ENCODE peak calls at places on chromosomes 6 and 20, in eight cellular contexts. V, B, Y, C, Q, R, J and F are unnamed samples.

GRCh38 chr6:7249946-7250643 is 62.9 kb downstream of the SSR1 start:
- DNase-seq in V (no peak), B (no peak), Y (no peak), C (no peak), Q (no peak), R (no peak), J (no peak), F (no peak)

GRCh38 chr6:51489133-51489532 is 598.3 kb downstream of the PKHD1 start:
- DNase-seq in V (no peak), B (no peak), Y (no peak), C (no peak), Q (no peak), R (no peak), J (no peak), F (no peak)

GRCh38 chr6:106783631-106784566 is 154.5 kb downstream of the QRSL1 start:
- DNase-seq in V (no peak), B (no peak), Y (no peak), C (no peak), Q (no peak), R (no peak), J (no peak), F (no peak)

GRCh38 chr6:13453771-13454251 is 33.6 kb downstream of the GFOD1 start:
- DNase-seq in V (no peak), B (no peak), Y (no peak), C (no peak), Q (no peak), R (no peak), J (no peak), F (no peak)

GRCh38 chr6:44177691-44178423 is 19.2 kb downstream of the CAPN11 start:
- DNase-seq in V (no peak), B (no peak), Y (peak; percentile 39), C (peak; percentile 31), Q (no peak), R (peak; percentile 43), J (no peak), F (no peak)

GRCh38 chr6:125904871-125905270 is 51.7 kb upstream of the HINT3 start:
- DNase-seq in V (no peak), B (no peak), Y (no peak), C (no peak), Q (no peak), R (no peak), J (no peak), F (no peak)

GRCh38 chr20:653110-653589 is at the start of gene SRXN1:
- DNase-seq in V (peak; percentile 94), B (peak; percentile 91), Y (peak; percentile 93), C (peak; percentile 93), Q (peak; percentile 91), R (peak; percentile 99), J (peak; percentile 93), F (peak; percentile 70)

GRCh38 chr6:31377029-31377428 is 20.1 kb upstream of the HLA-B start:
- DNase-seq in V (no peak), B (no peak), Y (no peak), C (no peak), Q (no peak), R (no peak), J (no peak), F (no peak)

GRCh38 chr20:53934421-53935352 is 135.7 kb downstream of the BCAS1 start:
- DNase-seq in V (no peak), B (peak; percentile 87), Y (peak; percentile 67), C (no peak), Q (no peak), R (no peak), J (no peak), F (no peak)

GRCh38 chr6:165653196-165653595 is 9.8 kb downstream of the PDE10A start:
- DNase-seq in V (no peak), B (no peak), Y (no peak), C (no peak), Q (no peak), R (peak; percentile 37), J (no peak), F (no peak)

GRCh38 chr6:160293844-160294243 is 35.2 kb upstream of the SLC22A2 start:
- DNase-seq in V (peak; percentile 50), B (no peak), Y (no peak), C (peak; percentile 31), Q (no peak), R (no peak), J (no peak), F (no peak)

GRCh38 chr6:97524846-97525245 is 241.8 kb upstream of the MMS22L start:
- DNase-seq in V (no peak), B (no peak), Y (no peak), C (no peak), Q (no peak), R (no peak), J (no peak), F (no peak)

GRCh38 chr6:113719545-113719944 is 137.6 kb upstream of the MARCKS start:
- DNase-seq in V (no peak), B (no peak), Y (no peak), C (no peak), Q (no peak), R (no peak), J (no peak), F (no peak)

GRCh38 chr6:113719056-113719455 is 138.1 kb upstream of the MARCKS start:
- DNase-seq in V (no peak), B (no peak), Y (no peak), C (peak; percentile 47), Q (no peak), R (no peak), J (no peak), F (no peak)

GRCh38 chr6:113723182-113723581 is 134.0 kb upstream of the MARCKS start:
- DNase-seq in V (no peak), B (no peak), Y (no peak), C (no peak), Q (no peak), R (no peak), J (no peak), F (no peak)

GRCh38 chr6:113713665-113714064 is 143.5 kb upstream of the MARCKS start:
- DNase-seq in V (no peak), B (no peak), Y (no peak), C (no peak), Q (no peak), R (no peak), J (no peak), F (no peak)

DNA sequence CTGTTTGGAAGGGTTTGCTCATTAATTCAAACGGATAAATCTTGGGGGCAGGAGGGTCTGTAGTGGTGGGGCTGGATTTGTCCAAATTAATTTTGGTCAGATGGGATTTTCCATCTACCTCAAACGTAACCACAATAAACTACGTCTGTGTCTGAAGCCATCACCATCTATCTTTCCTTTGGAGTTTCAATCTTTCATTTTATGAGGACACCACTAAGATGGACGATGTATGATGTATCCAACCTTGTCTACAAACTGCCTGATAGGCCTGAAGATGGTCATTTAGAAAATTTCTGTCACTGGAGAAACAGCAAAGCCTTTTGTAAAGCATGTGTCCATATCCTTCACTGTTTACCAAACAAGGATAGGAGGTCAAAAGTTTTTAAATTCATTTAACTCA is 138.6 kb upstream of the MARCKS start:
- DNase-seq in V (no peak), B (no peak), Y (no peak), C (no peak), Q (no peak), R (no peak), J (no peak), F (no peak)
- TF ChIP-seq CTCF in V (no peak), B (no peak), Y (no peak), C (no peak), Q (no peak), R (no peak), J (no peak), F (no peak)

GRCh38 chr20:38343798-38344701 is 2.2 kb upstream of the LBP start:
- DNase-seq in V (no peak), B (no peak), Y (no peak), C (no peak), Q (no peak), R (no peak), J (no peak), F (no peak)

GRCh38 chr20:38343107-38343797 is 3.0 kb upstream of the LBP start:
- DNase-seq in V (peak; percentile 65), B (peak; percentile 61), Y (peak; percentile 77), C (peak; percentile 62), Q (no peak), R (no peak), J (no peak), F (no peak)

GRCh38 chr20:38342196-38342595 is 4.1 kb upstream of the LBP start:
- DNase-seq in V (no peak), B (no peak), Y (no peak), C (no peak), Q (no peak), R (no peak), J (no peak), F (no peak)

GRCh38 chr20:38340693-38341092 is 5.6 kb upstream of the LBP start:
- DNase-seq in V (no peak), B (no peak), Y (no peak), C (no peak), Q (no peak), R (no peak), J (no peak), F (no peak)

DNA sequence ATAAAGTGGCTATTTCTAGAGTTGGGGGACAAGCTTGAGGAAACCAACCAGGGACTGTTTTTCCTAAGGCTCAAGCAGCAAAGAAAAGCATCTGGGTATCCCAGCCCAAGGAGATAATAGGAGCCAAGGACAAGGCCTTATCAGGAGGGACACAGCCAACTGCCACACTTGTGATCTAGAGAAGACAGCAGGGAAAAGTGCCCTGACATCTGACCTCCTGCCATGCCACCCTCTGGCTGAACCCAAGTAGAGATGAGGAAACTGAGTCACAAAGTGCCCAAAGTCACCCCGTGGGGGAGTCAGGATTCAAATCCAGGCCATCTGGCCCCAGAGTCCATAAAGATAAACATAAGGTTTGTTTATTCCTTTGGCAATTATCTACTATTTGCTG is 3.6 kb upstream of the LBP start:
- DNase-seq in V (no peak), B (peak; percentile 40), Y (no peak), C (no peak), Q (no peak), R (no peak), J (no peak), F (no peak)
- H3K27ac ChIP-seq in V (no peak overlapping the region), B (peak overlapping the region; percentile 71), Y (no peak overlapping the region), C (peak overlapping the region; percentile 26), Q (no peak overlapping the region), R (no peak overlapping the region), J (no peak overlapping the region), F (no peak overlapping the region)

GRCh38 chr6:169479783-169480495 is 221.9 kb downstream of the WDR27 start:
- DNase-seq in V (no peak), B (no peak), Y (no peak), C (no peak), Q (no peak), R (no peak), J (no peak), F (no peak)
- H3K9me3 ChIP-seq in V (peaks cover 40% of the 10 kb centered on the region), B (no peaks in the 10 kb centered on the region), Y (no peaks in the 10 kb centered on the region), C (peaks cover 4% of the 10 kb centered on the region), Q (no peaks in the 10 kb centered on the region), R (peaks cover 47% of the 10 kb centered on the region), J (peaks cover 15% of the 10 kb centered on the region), F (peaks cover 3% of the 10 kb centered on the region)

DNA sequence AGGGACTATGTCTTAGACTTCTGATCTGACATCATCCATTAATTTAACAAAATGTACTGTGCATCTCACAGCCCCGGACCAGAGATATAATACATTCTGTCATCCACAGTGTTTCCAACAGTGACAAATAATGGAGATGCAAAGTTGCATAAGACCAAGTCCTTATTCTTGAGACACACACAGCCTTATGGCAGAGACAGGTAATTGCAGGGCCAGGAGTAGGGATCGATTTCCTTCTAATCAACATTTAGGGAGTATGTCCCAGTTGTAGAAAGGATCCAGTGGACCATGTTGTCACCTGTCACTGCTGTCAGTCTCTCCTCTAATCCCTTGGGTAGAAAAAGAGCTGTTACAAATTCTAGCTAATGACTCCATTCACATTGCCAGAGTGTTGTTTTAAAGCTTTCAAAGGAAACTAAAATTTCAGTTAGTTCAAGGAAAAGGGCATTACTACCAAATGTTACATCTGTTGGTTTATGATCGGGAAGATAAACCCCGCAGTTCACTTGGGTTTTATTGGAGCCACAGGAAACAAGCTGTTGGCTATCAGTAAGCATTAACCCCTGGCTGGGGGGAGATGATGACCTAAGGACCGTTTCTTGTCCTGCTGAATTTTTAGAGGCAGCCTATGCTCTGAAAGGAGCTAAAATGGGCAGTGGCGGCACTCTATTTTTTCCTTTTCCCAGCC is 111.4 kb upstream of the ATXN1 start:
- DNase-seq in V (no peak), B (no peak), Y (no peak), C (no peak), Q (no peak), R (no peak), J (no peak), F (no peak)
- TF ChIP-seq CTCF in V (no peak), B (peak; percentile 25), Y (no peak), C (no peak), Q (no peak), R (no peak), J (no peak), F (no peak)